ENCODE peak calls at places on chromosome 5, in eight cellular contexts. A is stomach, D is spleen, J is transverse colon, K is sigmoid colon, R is Panc1, T is SK-N-SH, W is GM12891. V is an unnamed sample.

GRCh38 chr5:125798311-125798710 is 624.9 kb upstream of the GRAMD2B start:
- DNase-seq in A (no peak), D (no peak), J (no peak), K (no peak), R (no peak), T (no peak), W (no peak), V (peak; percentile 56)

GRCh38 chr5:66608501-66608900 is 12.3 kb downstream of the MAST4 start:
- DNase-seq in A (no peak), D (no peak), J (no peak), K (no peak), R (no peak), T (no peak), W (no peak), V (no peak)

GRCh38 chr5:170434953-170435605 is 45.9 kb upstream of the KCNMB1 start:
- DNase-seq in A (peak; percentile 69), D (peak; percentile 88), J (peak; percentile 43), K (peak; percentile 80), R (peak; percentile 30), T (peak; percentile 85), W (peak; percentile 57), V (peak; percentile 52)

GRCh38 chr5:75538201-75538600 is 26.5 kb downstream of the POLK start:
- DNase-seq in A (no peak), D (no peak), J (no peak), K (no peak), R (no peak), T (no peak), W (no peak), V (no peak)

GRCh38 chr5:170070556-170071412 is 34.9 kb upstream of the FOXI1 start:
- DNase-seq in A (no peak), D (no peak), J (no peak), K (peak; percentile 60), R (no peak), T (peak; percentile 43), W (no peak), V (peak; percentile 56)

GRCh38 chr5:179973391-179973790 is 65.7 kb upstream of the TBC1D9B start:
- DNase-seq in A (no peak), D (no peak), J (no peak), K (no peak), R (no peak), T (no peak), W (no peak), V (no peak)

GRCh38 chr5:81604193-81604592 is 146.7 kb downstream of the SSBP2 start:
- DNase-seq in A (no peak), D (no peak), J (no peak), K (no peak), R (no peak), T (no peak), W (no peak), V (no peak)

GRCh38 chr5:1298067-1298551 is 3.2 kb upstream of the TERT start:
- DNase-seq in A (peak; percentile 5), D (peak; percentile 72), J (no peak), K (peak; percentile 36), R (no peak), T (no peak), W (no peak), V (no peak)

GRCh38 chr5:31235381-31235780 is 41.9 kb downstream of the CDH6 start:
- DNase-seq in A (no peak), D (no peak), J (no peak), K (no peak), R (no peak), T (no peak), W (no peak), V (no peak)

GRCh38 chr5:38936269-38936668 is 90.5 kb downstream of the OSMR start:
- DNase-seq in A (no peak), D (no peak), J (no peak), K (no peak), R (no peak), T (no peak), W (no peak), V (no peak)

GRCh38 chr5:83846601-83847000 is 125.9 kb upstream of the HAPLN1 start:
- DNase-seq in A (no peak), D (no peak), J (no peak), K (no peak), R (no peak), T (peak; percentile 23), W (no peak), V (no peak)

GRCh38 chr5:83839256-83839655 is 118.6 kb upstream of the HAPLN1 start:
- DNase-seq in A (no peak), D (no peak), J (no peak), K (no peak), R (no peak), T (no peak), W (no peak), V (no peak)

GRCh38 chr5:83839788-83840187 is 119.1 kb upstream of the HAPLN1 start:
- DNase-seq in A (no peak), D (no peak), J (no peak), K (no peak), R (no peak), T (no peak), W (no peak), V (no peak)

GRCh38 chr5:83848928-83849327 is 128.3 kb upstream of the HAPLN1 start:
- DNase-seq in A (no peak), D (no peak), J (no peak), K (no peak), R (no peak), T (no peak), W (no peak), V (peak; percentile 50)

GRCh38 chr5:83844320-83845068 is 123.8 kb upstream of the HAPLN1 start:
- DNase-seq in A (no peak), D (no peak), J (peak; percentile 11), K (no peak), R (no peak), T (no peak), W (peak; percentile 24), V (no peak)
- TF ChIP-seq POLR2AphosphoS5 in A (no peak), D (no peak), J (no peak), K (no peak), R (no peak), T (no peak), W (no peak), V (no peak)

GRCh38 chr5:176365663-176366574 is 632 bp downstream of the ARL10 start:
- DNase-seq in A (no peak), D (peak; percentile 81), J (peak; percentile 32), K (peak; percentile 74), R (no peak), T (peak; percentile 96), W (peak; percentile 44), V (peak; percentile 45)
- TF ChIP-seq POLR2AphosphoS5 in A (no peak), D (no peak), J (no peak), K (no peak), R (no peak), T (no peak), W (no peak), V (peak; percentile 39)

GRCh38 chr5:150155258-150156032 is at the start of gene PDGFRB:
- DNase-seq in A (peak; percentile 55), D (peak; percentile 90), J (peak; percentile 82), K (peak; percentile 98), R (no peak), T (peak; percentile 88), W (peak; percentile 67), V (peak; percentile 56)
- TF ChIP-seq POLR2AphosphoS5 in A (peak; percentile 24), D (peak; percentile 79), J (peak; percentile 79), K (peak; percentile 75), R (no peak), T (peak; percentile 77), W (no peak), V (no peak)

DNA sequence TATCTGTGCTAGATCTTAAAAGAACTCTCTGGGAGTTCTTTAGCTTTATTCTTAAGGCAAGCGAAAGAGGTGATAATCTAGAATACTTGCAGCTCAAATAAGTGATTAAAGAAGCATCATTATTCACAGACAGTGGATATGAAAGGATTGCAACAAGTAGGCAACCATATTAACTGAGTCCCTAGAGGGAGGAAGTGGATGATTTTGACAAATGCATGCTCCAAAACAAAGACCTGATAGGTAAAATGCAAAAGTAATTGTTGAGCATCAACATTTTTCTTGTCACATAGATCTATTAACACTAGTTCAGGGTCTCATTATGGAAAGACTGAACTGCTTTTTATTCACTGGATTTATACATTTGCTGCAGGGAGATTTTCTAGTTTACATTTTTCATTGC is 109.1 kb downstream of the EDIL3 start:
- DNase-seq in A (no peak), D (no peak), J (no peak), K (no peak), R (no peak), T (no peak), W (no peak), V (no peak)
- TF ChIP-seq POLR2AphosphoS5 in A (no peak), D (no peak), J (no peak), K (no peak), R (no peak), T (no peak), W (no peak), V (no peak)

GRCh38 chr5:118984602-118985001 is 3.7 kb downstream of the DTWD2 start:
- DNase-seq in A (no peak), D (no peak), J (no peak), K (no peak), R (no peak), T (no peak), W (no peak), V (no peak)

GRCh38 chr5:118989816-118990215 is 1.5 kb upstream of the DTWD2 start:
- DNase-seq in A (no peak), D (no peak), J (no peak), K (no peak), R (no peak), T (no peak), W (no peak), V (no peak)

GRCh38 chr5:118990582-118990981 is 2.2 kb upstream of the DTWD2 start:
- DNase-seq in A (no peak), D (no peak), J (no peak), K (no peak), R (no peak), T (no peak), W (no peak), V (no peak)

DNA sequence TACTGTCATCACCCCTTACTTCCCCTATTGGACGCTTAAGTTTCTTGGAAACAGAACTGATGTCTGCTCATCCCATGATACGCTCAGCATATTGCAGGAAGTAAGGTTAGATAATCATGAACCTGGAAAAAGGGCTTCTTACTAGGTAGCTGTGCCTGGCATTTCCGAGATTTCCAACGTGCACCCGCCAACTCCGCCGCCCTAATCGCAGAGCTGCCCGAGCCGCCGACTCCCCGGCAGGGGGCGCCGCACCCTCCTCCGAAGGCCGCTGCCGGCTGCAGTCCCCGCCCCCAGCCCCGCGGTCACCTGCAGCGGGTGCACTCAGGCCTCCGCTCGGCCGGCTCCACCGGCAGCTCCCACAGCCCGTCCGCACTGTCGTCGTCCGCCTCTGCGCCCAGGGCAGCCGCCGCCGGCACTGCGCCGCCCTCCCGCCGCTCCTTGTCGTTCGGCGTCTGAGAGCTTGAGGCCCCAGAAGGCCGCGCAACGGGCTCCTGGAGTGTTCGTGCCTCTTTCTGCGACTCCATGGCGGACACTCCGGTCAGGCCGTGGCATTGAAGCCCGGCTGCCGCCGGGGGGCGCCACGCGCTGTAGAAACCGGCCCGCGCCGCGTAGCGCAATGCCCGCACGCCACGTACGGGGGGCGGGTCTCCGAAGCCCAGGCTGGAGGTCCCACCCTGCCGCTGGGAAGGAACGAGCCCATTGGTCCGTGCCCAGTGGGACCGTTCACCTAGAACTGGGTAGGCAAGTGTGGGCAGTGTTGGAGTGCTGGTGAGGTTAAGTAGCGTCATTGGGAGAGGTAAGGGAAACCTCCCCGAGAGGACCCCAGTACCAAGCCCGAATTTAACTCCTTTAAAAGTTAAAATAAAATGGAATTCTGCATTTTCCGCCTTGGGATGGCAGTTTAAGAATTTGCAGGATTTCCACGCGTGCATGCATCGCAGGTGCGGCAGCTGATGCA is at the start of gene DTWD2:
- DNase-seq in A (peak; percentile 96), D (peak; percentile 99), J (peak; percentile 96), K (peak; percentile 93), R (peak; percentile 80), T (peak; percentile 96), W (peak; percentile 88), V (peak; percentile 96)
- TF ChIP-seq POLR2AphosphoS5 in A (peak; percentile 45), D (peak; percentile 90), J (peak; percentile 48), K (no peak), R (peak; percentile 65), T (peak; percentile 10), W (no peak), V (no peak)

GRCh38 chr5:14213813-14214585 is 70.9 kb downstream of the TRIO start:
- DNase-seq in A (no peak), D (no peak), J (no peak), K (no peak), R (no peak), T (no peak), W (no peak), V (no peak)
- TF ChIP-seq POLR2AphosphoS5 in A (no peak), D (no peak), J (no peak), K (no peak), R (no peak), T (no peak), W (no peak), V (no peak)